ENCODE peak calls at places on chromosome X, in four cellular contexts. R is colonic mucosa, Z is endothelial cell, S is putamen. T is an unnamed sample.

GRCh38 chrX:31423575-31424284 is 351.9 kb upstream of the FTHL17 start:
- DNase-seq in R (peak; percentile 34), Z (peak; percentile 21), S (peak; percentile 10), T (peak; percentile 0)

GRCh38 chrX:29225670-29226069 is 638.4 kb downstream of the IL1RAPL1 start:
- DNase-seq in R (no peak), Z (no peak), S (no peak), T (no peak)

GRCh38 chrX:39613508-39613921 is 484.2 kb downstream of the BCOR start:
- DNase-seq in R (peak; percentile 46), Z (peak; percentile 21), S (no peak), T (no peak)

GRCh38 chrX:39969099-39969825 is 128.5 kb downstream of the BCOR start:
- DNase-seq in R (peak; percentile 33), Z (no peak), S (no peak), T (no peak)

GRCh38 chrX:110745288-110745687 is 50.3 kb downstream of the CHRDL1 start:
- DNase-seq in R (no peak), Z (no peak), S (no peak), T (no peak)

GRCh38 chrX:78029663-78030062 is 60.2 kb upstream of the PGAM4 start:
- DNase-seq in R (peak; percentile 27), Z (peak; percentile 5), S (peak; percentile 16), T (peak; percentile 45)

GRCh38 chrX:68978211-68978780 is 149.5 kb downstream of the EFNB1 start:
- DNase-seq in R (no peak), Z (no peak), S (no peak), T (no peak)

GRCh38 chrX:55056820-55057690 is 17.8 kb upstream of the PAGE2B start:
- DNase-seq in R (no peak), Z (no peak), S (peak; percentile 0), T (no peak)

GRCh38 chrX:35006361-35006760 is 63.8 kb downstream of the FAM47B start:
- DNase-seq in R (no peak), Z (no peak), S (no peak), T (no peak)

GRCh38 chrX:78384486-78384885 is 57.1 kb upstream of the CYSLTR1 start:
- DNase-seq in R (no peak), Z (no peak), S (no peak), T (no peak)

GRCh38 chrX:34656842-34657780 is at the start of gene TMEM47:
- DNase-seq in R (peak; percentile 61), Z (peak; percentile 67), S (peak; percentile 67), T (peak; percentile 64)

GRCh38 chrX:132025085-132025484 is 2.0 kb downstream of the STK26 start:
- DNase-seq in R (no peak), Z (no peak), S (no peak), T (no peak)

GRCh38 chrX:133670394-133670793 is 255.1 kb upstream of the GPC4 start:
- DNase-seq in R (peak; percentile 39), Z (peak; percentile 11), S (peak; percentile 1), T (peak; percentile 42)